ENCODE peak calls at places on chromosome 21, in four cellular contexts. One of them, this sample, is unnamed. For H3K36me3 and H3K4me1, the result is how much of the 10 kb centered on the place peaks cover.

GRCh38 chr21:38955495-38955894 is 149.8 kb downstream of the ETS2 start:
- DNase-seq in GM23338: no peak
- DNase-seq in tibial nerve: no peak
- DNase-seq in lung: no peak
- DNase-seq in this sample: peak

GRCh38 chr21:43736224-43736883 is 17.4 kb downstream of the PDXK start:
- DNase-seq in lung: no peak
- DNase-seq in tibial nerve: no peak
- DNase-seq in GM23338: no peak
- DNase-seq in this sample: no peak

GRCh38 chr21:44352253-44352860 is 1.1 kb upstream of the TRPM2 start:
- DNase-seq in lung: no peak
- DNase-seq in GM23338: no peak
- DNase-seq in tibial nerve: no peak
- DNase-seq in this sample: no peak

GRCh38 chr21:38879912-38880577 is 74.3 kb downstream of the ETS2 start:
- DNase-seq in lung: no peak
- DNase-seq in tibial nerve: no peak
- DNase-seq in GM23338: no peak
- DNase-seq in this sample: no peak

GRCh38 chr21:38813554-38813953 is 7.8 kb downstream of the ETS2 start:
- DNase-seq in lung: no peak
- DNase-seq in GM23338: no peak
- DNase-seq in tibial nerve: no peak
- DNase-seq in this sample: no peak

GRCh38 chr21:33286600-33287456 is 20.7 kb downstream of the IL10RB start:
- DNase-seq in tibial nerve: no peak
- DNase-seq in GM23338: no peak
- DNase-seq in lung: peak
- DNase-seq in this sample: peak

GRCh38 chr21:38228115-38228514 is 28.7 kb upstream of the KCNJ15 start:
- DNase-seq in lung: peak
- DNase-seq in GM23338: peak
- DNase-seq in tibial nerve: no peak
- DNase-seq in this sample: no peak

GRCh38 chr21:36347278-36347961 is 27.4 kb downstream of the MORC3 start:
- DNase-seq in tibial nerve: no peak
- DNase-seq in lung: no peak
- DNase-seq in GM23338: no peak
- DNase-seq in this sample: no peak

GRCh38 chr21:14273736-14274538 is 58.0 kb downstream of the RBM11 start:
- DNase-seq in GM23338: peak
- DNase-seq in lung: peak
- DNase-seq in tibial nerve: no peak
- DNase-seq in this sample: peak

GRCh38 chr21:38843379-38843778 is 37.6 kb downstream of the ETS2 start:
- DNase-seq in tibial nerve: no peak
- DNase-seq in lung: no peak
- DNase-seq in GM23338: no peak
- DNase-seq in this sample: no peak

GRCh38 chr21:18499761-18500376 is 96.3 kb upstream of the TMPRSS15 start:
- DNase-seq in tibial nerve: peak
- DNase-seq in GM23338: peak
- DNase-seq in lung: no peak
- DNase-seq in this sample: no peak

GRCh38 chr21:21165063-21165645 is 166.9 kb downstream of the NCAM2 start:
- DNase-seq in GM23338: no peak
- DNase-seq in lung: no peak
- DNase-seq in tibial nerve: no peak
- DNase-seq in this sample: peak

GRCh38 chr21:43763901-43764523 is 12.1 kb downstream of the CSTB start:
- DNase-seq in GM23338: no peak
- DNase-seq in tibial nerve: no peak
- DNase-seq in lung: no peak
- DNase-seq in this sample: no peak

GRCh38 chr21:33229099-33229775 is 501 bp upstream of the IFNAR2 start:
- DNase-seq in GM23338: peak
- DNase-seq in tibial nerve: no peak
- DNase-seq in lung: no peak
- DNase-seq in this sample: no peak

GRCh38 chr21:17925900-17926299 is 106.7 kb upstream of the C21orf91 start:
- DNase-seq in lung: no peak
- DNase-seq in GM23338: peak
- DNase-seq in tibial nerve: no peak
- DNase-seq in this sample: no peak

GRCh38 chr21:36551731-36552457 is 72.0 kb upstream of the CLDN14 start:
- DNase-seq in GM23338: no peak
- DNase-seq in lung: no peak
- DNase-seq in tibial nerve: no peak
- DNase-seq in this sample: no peak

GRCh38 chr21:37219766-37220432 is 47.2 kb downstream of the VPS26C start:
- DNase-seq in GM23338: no peak
- DNase-seq in lung: no peak
- DNase-seq in tibial nerve: no peak
- DNase-seq in this sample: no peak

GRCh38 chr21:14056771-14057191 is 154.0 kb downstream of the LIPI start:
- DNase-seq in tibial nerve: no peak
- DNase-seq in GM23338: no peak
- DNase-seq in lung: no peak
- DNase-seq in this sample: peak

GRCh38 chr21:38067086-38067739 is 151.0 kb upstream of the KCNJ6 start:
- DNase-seq in GM23338: no peak
- DNase-seq in tibial nerve: no peak
- DNase-seq in lung: no peak
- DNase-seq in this sample: no peak

GRCh38 chr21:33125981-33126380 is 56.0 kb downstream of the OLIG1 start:
- DNase-seq in GM23338: no peak
- DNase-seq in lung: no peak
- DNase-seq in tibial nerve: no peak
- DNase-seq in this sample: no peak

GRCh38 chr21:39016740-39017315 is 166.4 kb downstream of the PSMG1 start:
- DNase-seq in GM23338: no peak
- DNase-seq in lung: no peak
- DNase-seq in tibial nerve: no peak
- DNase-seq in this sample: no peak

GRCh38 chr21:37060296-37060695 is 12.6 kb downstream of the PIGP start:
- DNase-seq in GM23338: peak
- DNase-seq in lung: peak
- DNase-seq in tibial nerve: peak
- DNase-seq in this sample: peak

GRCh38 chr21:38243732-38244406 is 12.9 kb upstream of the KCNJ15 start:
- DNase-seq in tibial nerve: no peak
- DNase-seq in GM23338: no peak
- DNase-seq in lung: no peak
- DNase-seq in this sample: no peak

GRCh38 chr21:32233722-32234301 is 45.0 kb downstream of the MIS18A start:
- DNase-seq in lung: no peak
- DNase-seq in GM23338: no peak
- DNase-seq in tibial nerve: no peak
- DNase-seq in this sample: no peak

GRCh38 chr21:34362136-34362444 is 1.7 kb upstream of the KCNE2 start:
- DNase-seq in GM23338: no peak
- DNase-seq in lung: no peak
- DNase-seq in tibial nerve: no peak
- DNase-seq in this sample: no peak
- TF ChIP-seq CTCF in GM23338: no peak
- TF ChIP-seq CTCF in lung: no peak
- TF ChIP-seq CTCF in tibial nerve: no peak
- TF ChIP-seq CTCF in this sample: no peak

GRCh38 chr21:41183575-41183974 is 15.6 kb downstream of the BACE2 start:
- DNase-seq in GM23338: peak
- DNase-seq in lung: no peak
- DNase-seq in tibial nerve: no peak
- DNase-seq in this sample: no peak
- H3K36me3 ChIP-seq in GM23338: under half
- H3K36me3 ChIP-seq in lung: under half
- H3K36me3 ChIP-seq in tibial nerve: under half
- H3K36me3 ChIP-seq in this sample: under half

DNA sequence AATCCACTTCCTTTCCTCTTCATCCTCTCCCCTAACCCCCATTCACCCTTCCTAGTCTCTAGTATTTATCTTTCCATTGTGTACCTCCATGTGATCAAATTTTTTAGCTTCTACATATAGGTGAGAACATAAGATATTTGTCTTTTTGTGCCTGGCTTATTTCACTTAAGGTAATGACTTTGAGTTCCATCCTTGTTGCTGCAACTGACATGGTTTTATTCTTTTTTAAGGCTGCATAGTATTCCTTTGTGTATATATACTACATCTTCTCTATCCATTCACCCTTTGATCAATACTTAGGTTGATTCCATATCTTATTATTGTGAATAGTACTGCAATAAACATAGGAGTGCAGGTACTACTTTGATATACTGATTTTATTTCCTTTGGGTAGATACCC is 128.7 kb downstream of the PCBP3 start:
- DNase-seq in tibial nerve: no peak
- DNase-seq in GM23338: no peak
- DNase-seq in lung: no peak
- DNase-seq in this sample: no peak
- H3K4me1 ChIP-seq in tibial nerve: under half
- H3K4me1 ChIP-seq in GM23338: under half
- H3K4me1 ChIP-seq in lung: under half
- H3K4me1 ChIP-seq in this sample: under half

DNA sequence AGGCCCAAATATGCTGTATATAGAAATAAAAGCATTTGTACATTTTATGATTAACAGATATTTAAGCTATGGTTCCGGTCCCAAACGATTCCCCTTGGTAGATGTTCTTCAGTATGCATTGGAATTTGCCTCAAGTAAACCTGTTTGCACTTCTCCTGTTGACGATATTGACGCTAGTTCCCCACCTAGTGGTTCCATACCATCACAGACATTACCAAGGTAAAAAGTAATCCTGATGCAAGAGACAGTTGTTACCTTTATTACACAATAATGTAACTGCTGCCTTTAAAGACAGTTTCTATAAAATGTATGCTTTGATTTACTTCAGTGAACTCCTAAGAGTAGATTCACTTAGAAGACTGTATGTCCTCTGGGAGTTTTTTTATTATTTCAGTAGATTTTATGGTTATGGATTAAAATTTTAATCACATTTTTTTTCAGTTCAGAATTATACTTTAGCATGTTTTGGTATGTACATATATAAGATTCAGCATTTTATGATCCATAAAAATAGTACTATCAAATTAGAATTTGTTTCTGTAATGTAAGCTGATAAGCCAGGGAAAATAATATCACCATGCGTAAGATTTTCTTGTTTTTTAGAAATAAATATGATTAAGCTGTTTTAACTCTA is 96.5 kb downstream of the USP25 start:
- DNase-seq in tibial nerve: no peak
- DNase-seq in lung: no peak
- DNase-seq in GM23338: peak
- DNase-seq in this sample: peak
- TF ChIP-seq CTCF in tibial nerve: peak
- TF ChIP-seq CTCF in lung: peak
- TF ChIP-seq CTCF in GM23338: peak
- TF ChIP-seq CTCF in this sample: peak

GRCh38 chr21:35024475-35024874 is 24.6 kb downstream of the RUNX1 start:
- DNase-seq in GM23338: no peak
- DNase-seq in tibial nerve: no peak
- DNase-seq in lung: no peak
- DNase-seq in this sample: no peak
- H3K36me3 ChIP-seq in GM23338: under half
- H3K36me3 ChIP-seq in tibial nerve: under half
- H3K36me3 ChIP-seq in lung: under half
- H3K36me3 ChIP-seq in this sample: under half

GRCh38 chr21:42556960-42557359 is 43.3 kb downstream of the SLC37A1 start:
- DNase-seq in GM23338: no peak
- DNase-seq in tibial nerve: no peak
- DNase-seq in lung: no peak
- DNase-seq in this sample: no peak
- H3K4me1 ChIP-seq in GM23338: under half
- H3K4me1 ChIP-seq in tibial nerve: under half
- H3K4me1 ChIP-seq in lung: under half
- H3K4me1 ChIP-seq in this sample: under half

GRCh38 chr21:15439726-15440125 is 290.1 kb upstream of the USP25 start:
- DNase-seq in lung: no peak
- DNase-seq in GM23338: no peak
- DNase-seq in tibial nerve: no peak
- DNase-seq in this sample: no peak
- TF ChIP-seq CTCF in lung: no peak
- TF ChIP-seq CTCF in GM23338: no peak
- TF ChIP-seq CTCF in tibial nerve: no peak
- TF ChIP-seq CTCF in this sample: no peak

GRCh38 chr21:34881421-34881820 is 167.7 kb downstream of the RUNX1 start:
- DNase-seq in tibial nerve: no peak
- DNase-seq in GM23338: no peak
- DNase-seq in lung: no peak
- DNase-seq in this sample: no peak
- H3K36me3 ChIP-seq in tibial nerve: under half
- H3K36me3 ChIP-seq in GM23338: under half
- H3K36me3 ChIP-seq in lung: under half
- H3K36me3 ChIP-seq in this sample: half or more

GRCh38 chr21:25424045-25424444 is 183.2 kb downstream of the MRPL39 start:
- DNase-seq in GM23338: no peak
- DNase-seq in tibial nerve: no peak
- DNase-seq in lung: no peak
- DNase-seq in this sample: no peak
- H3K4me1 ChIP-seq in GM23338: under half
- H3K4me1 ChIP-seq in tibial nerve: under half
- H3K4me1 ChIP-seq in lung: under half
- H3K4me1 ChIP-seq in this sample: under half

This sample was measured in heart right ventricle.